ENCODE peak calls at places on chromosome 16, in seven cellular contexts. I is IMR-90, F is mesendoderm, S is H9, Y is trophoblast cell, M is H1, O is mesenchymal stem cell. H is an unnamed sample.

GRCh38 chr16:21634216-21634615 is 18.2 kb downstream of the IGSF6 start:
- DNase-seq in M (no peak), Y (no peak), I (no peak), F (no peak), S (no peak), O (no peak), H (no peak)

GRCh38 chr16:85426806-85427205 is 186.3 kb upstream of the GSE1 start:
- DNase-seq in O (no peak), M (no peak), S (no peak), Y (no peak), F (no peak), I (no peak), H (no peak)

GRCh38 chr16:26645629-26646028 is 421.1 kb upstream of the C16orf82 start:
- DNase-seq in F (peak; percentile 71), M (peak; percentile 86), I (no peak), O (no peak), S (peak; percentile 78), Y (no peak), H (peak; percentile 35)

GRCh38 chr16:78102865-78103264 is 3.4 kb downstream of the WWOX start:
- DNase-seq in F (no peak), Y (no peak), I (no peak), S (no peak), M (no peak), O (no peak), H (no peak)

GRCh38 chr16:89116341-89117238 is 22.9 kb downstream of the ACSF3 start:
- DNase-seq in F (no peak), O (no peak), I (no peak), M (no peak), S (no peak), Y (no peak), H (no peak)

GRCh38 chr16:29775742-29776408 is 2.2 kb upstream of the ZG16 start:
- DNase-seq in M (no peak), O (peak; percentile 32), Y (no peak), F (peak; percentile 35), I (peak; percentile 43), S (no peak), H (no peak)

GRCh38 chr16:87550510-87550961 is 51.8 kb upstream of the JPH3 start:
- DNase-seq in Y (peak; percentile 38), O (no peak), M (peak; percentile 95), S (peak; percentile 69), I (no peak), F (peak; percentile 43), H (peak; percentile 33)

GRCh38 chr16:54287018-54287757 is 601 bp upstream of the IRX3 start:
- DNase-seq in F (no peak), M (peak; percentile 81), O (no peak), Y (no peak), S (no peak), I (no peak), H (peak; percentile 32)

GRCh38 chr16:78452030-78452429 is 352.6 kb downstream of the WWOX start:
- DNase-seq in O (no peak), F (no peak), M (no peak), S (no peak), Y (peak; percentile 15), I (no peak), H (no peak)

GRCh38 chr16:81558444-81559175 is 114.0 kb downstream of the CMIP start:
- DNase-seq in Y (peak; percentile 19), I (no peak), S (no peak), O (no peak), F (peak; percentile 76), M (no peak), H (no peak)

GRCh38 chr16:50645858-50646257 is 35.3 kb downstream of the SNX20 start:
- DNase-seq in F (no peak), O (no peak), S (no peak), I (no peak), M (no peak), Y (no peak), H (no peak)

GRCh38 chr16:49545243-49545642 is 171.6 kb downstream of the C16orf78 start:
- DNase-seq in F (no peak), I (no peak), O (no peak), M (no peak), S (no peak), Y (no peak), H (no peak)

GRCh38 chr16:28845173-28846079 is 722 bp downstream of the TUFM start:
- DNase-seq in I (peak; percentile 12), M (no peak), S (no peak), Y (peak; percentile 39), O (peak; percentile 32), F (peak; percentile 63), H (no peak)

GRCh38 chr16:85800321-85800669 is 800 bp downstream of the COX4I1 start:
- DNase-seq in M (no peak), I (no peak), O (no peak), F (no peak), S (no peak), Y (peak; percentile 21), H (no peak)

GRCh38 chr16:84916156-84916555 is 95.2 kb downstream of the ZDHHC7 start:
- DNase-seq in O (no peak), S (no peak), Y (no peak), F (no peak), I (no peak), M (no peak), H (no peak)

GRCh38 chr16:68257251-68257905 is 6.9 kb upstream of the SLC7A6 start:
- DNase-seq in O (no peak), F (no peak), S (no peak), I (peak; percentile 20), M (no peak), Y (no peak), H (no peak)

GRCh38 chr16:52497067-52497816 is 49.7 kb downstream of the TOX3 start:
- DNase-seq in S (no peak), I (no peak), Y (no peak), M (no peak), F (no peak), O (no peak), H (no peak)

DNA sequence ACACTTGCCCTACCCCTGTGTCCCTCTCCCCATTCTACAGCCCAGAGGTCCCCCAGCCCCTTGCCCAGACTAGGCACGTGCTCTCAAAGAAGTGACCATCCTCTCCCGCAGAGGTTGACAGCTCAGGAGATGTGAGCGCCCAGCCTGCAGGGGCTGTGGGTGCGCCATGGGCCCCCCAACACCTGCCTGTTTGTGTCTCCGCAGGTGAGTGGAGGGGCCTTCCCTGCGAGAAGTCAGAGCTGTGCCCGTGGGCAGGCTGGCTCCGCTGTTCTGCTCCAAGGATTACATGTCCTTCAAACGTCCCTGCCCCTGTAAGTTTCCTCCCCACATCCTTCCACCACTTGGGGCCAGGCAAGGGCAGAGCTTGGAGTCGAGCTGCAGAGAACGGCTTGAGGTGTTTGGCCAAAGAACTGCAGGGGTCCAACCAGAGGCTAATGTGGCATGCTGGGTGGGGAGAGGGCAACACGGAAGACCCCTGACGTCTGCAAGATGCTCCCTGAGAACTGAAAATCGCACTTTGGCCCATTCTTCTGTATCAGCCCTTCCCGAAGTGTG is 10.4 kb downstream of the BEAN1 start:
- DNase-seq in Y (no peak), O (no peak), M (no peak), I (no peak), S (no peak), F (no peak), H (no peak)
- H3K23ac ChIP-seq in Y (no peak overlapping the region), O (no peak overlapping the region), M (no peak overlapping the region), I (no peak overlapping the region), S (no peak overlapping the region), F (no peak overlapping the region), H (no peak overlapping the region)

GRCh38 chr16:7393680-7394079 is 61.0 kb downstream of the RBFOX1 start:
- DNase-seq in I (no peak), O (no peak), M (no peak), Y (no peak), F (no peak), S (no peak), H (no peak)
- H3K23ac ChIP-seq in I (no peak overlapping the region), O (no peak overlapping the region), M (no peak overlapping the region), Y (no peak overlapping the region), F (no peak overlapping the region), S (no peak overlapping the region), H (no peak overlapping the region)

DNA sequence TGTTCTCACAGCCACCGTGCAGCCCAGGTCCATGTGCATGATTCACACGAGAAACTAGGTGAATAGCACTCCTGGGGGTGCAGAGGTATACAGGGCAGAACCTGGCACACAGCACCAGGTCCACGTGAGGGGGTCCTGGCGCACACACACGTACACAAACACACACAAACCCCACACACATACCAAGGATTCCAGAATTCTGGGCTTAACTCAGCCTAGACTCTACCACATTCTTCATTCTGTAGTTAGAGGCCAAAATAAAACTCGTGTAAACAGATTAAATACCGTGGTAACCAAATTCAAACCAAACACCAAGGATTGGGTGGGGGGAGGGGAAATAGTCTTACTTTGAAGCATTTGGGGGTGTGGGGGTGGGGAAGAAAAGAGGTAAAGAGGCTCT is 58.5 kb downstream of the XYLT1 start:
- DNase-seq in M (no peak), F (peak; percentile 83), O (no peak), S (no peak), I (peak; percentile 61), Y (no peak), H (peak; percentile 43)
- H3K23ac ChIP-seq in M (no peak overlapping the region), F (no peak overlapping the region), O (no peak overlapping the region), S (no peak overlapping the region), I (no peak overlapping the region), Y (no peak overlapping the region), H (peak overlapping the region; percentile 62)

DNA sequence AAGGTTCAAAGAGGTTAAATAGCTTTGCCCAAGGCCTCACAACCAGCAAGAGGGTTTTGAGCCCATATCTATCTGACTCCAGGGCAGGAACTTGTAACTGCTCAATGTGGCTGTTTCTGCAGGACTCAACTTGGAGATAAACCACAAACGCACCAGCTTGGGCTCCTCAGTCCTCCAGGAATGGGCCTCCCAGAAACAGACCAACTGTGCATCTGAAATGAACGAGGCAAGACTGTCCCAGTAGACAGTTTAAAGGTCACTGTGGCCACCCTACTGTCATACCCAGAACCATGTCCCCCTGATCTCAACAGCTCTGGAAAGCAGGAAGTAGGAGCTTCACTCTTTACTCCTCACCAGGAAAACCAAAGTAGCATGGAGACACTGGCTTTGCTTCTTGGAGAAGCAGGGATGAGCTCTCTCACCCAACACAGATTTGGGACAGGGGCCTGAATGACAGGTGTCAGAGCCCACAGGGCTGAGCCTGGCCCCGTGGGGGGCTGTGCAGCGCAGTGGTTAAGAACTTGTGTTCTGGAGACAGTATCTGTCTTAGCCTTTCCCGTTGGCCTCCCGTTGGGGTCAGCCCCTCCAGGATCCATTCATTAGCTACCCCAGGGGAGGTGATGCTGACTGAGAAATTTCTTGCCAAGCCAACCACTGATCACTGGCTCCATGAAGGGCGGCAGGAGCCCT is 2.3 kb upstream of the CALB2 start:
- DNase-seq in M (no peak), F (no peak), O (no peak), S (no peak), Y (no peak), I (no peak), H (no peak)
- H3K23ac ChIP-seq in M (no peak overlapping the region), F (no peak overlapping the region), O (no peak overlapping the region), S (no peak overlapping the region), Y (no peak overlapping the region), I (no peak overlapping the region), H (no peak overlapping the region)

DNA sequence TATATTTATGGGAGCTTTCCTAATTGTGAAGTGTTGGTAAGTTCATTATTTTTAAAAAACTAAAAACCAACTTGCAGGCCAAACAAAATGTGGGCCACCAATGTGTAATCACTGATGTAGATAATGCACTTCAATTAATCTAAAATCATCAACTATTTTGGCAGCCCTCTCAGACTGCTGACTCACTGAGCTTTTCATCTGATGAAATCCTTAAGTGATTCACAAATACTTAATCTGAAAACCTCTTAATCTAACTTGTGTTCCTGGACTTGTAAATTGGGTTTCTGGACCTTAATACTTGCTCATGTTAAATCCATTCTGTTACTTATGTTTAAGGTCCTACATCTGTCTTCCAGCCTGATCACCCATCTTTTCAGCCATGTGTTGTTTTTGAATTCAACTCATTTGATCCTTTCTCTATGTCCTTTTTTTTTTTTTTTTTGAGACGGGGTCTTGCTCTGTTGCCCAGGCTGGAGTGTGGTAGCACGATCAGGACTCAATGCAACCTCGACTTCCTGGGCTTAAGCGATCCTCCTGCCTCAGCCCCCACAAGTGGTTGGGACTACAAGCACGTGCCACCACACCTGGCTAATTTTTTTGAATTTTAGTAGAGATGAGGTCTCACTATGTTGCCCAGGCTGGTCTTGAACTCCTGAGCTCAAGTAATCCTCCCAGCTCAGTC is 39.0 kb downstream of the PRKCB start:
- DNase-seq in O (no peak), F (no peak), M (no peak), S (no peak), I (no peak), Y (no peak), H (no peak)
- H3K23ac ChIP-seq in O (no peak overlapping the region), F (no peak overlapping the region), M (no peak overlapping the region), S (no peak overlapping the region), I (no peak overlapping the region), Y (no peak overlapping the region), H (no peak overlapping the region)

H was measured in neuronal stem cell.